ENCODE peak calls at places on chromosomes 12 and 14, in four cellular contexts. E is glutamatergic neuron, Y is K562, H is GM10248. I is an unnamed sample.

GRCh38 chr14:35088514-35088913 is 33.3 kb downstream of the PPP2R3C start:
- DNase-seq in H (no peak), E (no peak), Y (no peak), I (no peak)

GRCh38 chr12:118520428-118520827 is 144.1 kb downstream of the SUDS3 start:
- DNase-seq in H (no peak), E (no peak), Y (no peak), I (no peak)

GRCh38 chr14:95140060-95140858 is 17.1 kb downstream of the DICER1 start:
- DNase-seq in H (no peak), E (no peak), Y (no peak), I (no peak)

GRCh38 chr14:105118646-105119409 is 49.7 kb downstream of the JAG2 start:
- DNase-seq in H (no peak), E (no peak), Y (no peak), I (no peak)

GRCh38 chr12:460301-461230 is 827 bp downstream of the B4GALNT3 start:
- DNase-seq in E (peak), H (peak), Y (peak), I (peak)

GRCh38 chr12:46389130-46389616 is 16.6 kb upstream of the SLC38A2 start:
- DNase-seq in E (no peak), Y (no peak), H (no peak), I (no peak)

GRCh38 chr14:94540031-94540794 is 21.0 kb upstream of the SERPINA4 start:
- DNase-seq in H (no peak), Y (no peak), E (no peak), I (no peak)

GRCh38 chr14:89672636-89673279 is 255.7 kb upstream of the FOXN3 start:
- DNase-seq in Y (no peak), E (no peak), H (no peak), I (no peak)

GRCh38 chr12:124461851-124462623 is 105.4 kb downstream of the NCOR2 start:
- DNase-seq in H (no peak), E (no peak), Y (no peak), I (no peak)

GRCh38 chr12:16385779-16386646 is 38.6 kb downstream of the MGST1 start:
- DNase-seq in H (peak), Y (no peak), E (no peak), I (no peak)

GRCh38 chr12:104485651-104486341 is 29.0 kb downstream of the CHST11 start:
- DNase-seq in Y (no peak), H (no peak), E (no peak), I (no peak)

DNA sequence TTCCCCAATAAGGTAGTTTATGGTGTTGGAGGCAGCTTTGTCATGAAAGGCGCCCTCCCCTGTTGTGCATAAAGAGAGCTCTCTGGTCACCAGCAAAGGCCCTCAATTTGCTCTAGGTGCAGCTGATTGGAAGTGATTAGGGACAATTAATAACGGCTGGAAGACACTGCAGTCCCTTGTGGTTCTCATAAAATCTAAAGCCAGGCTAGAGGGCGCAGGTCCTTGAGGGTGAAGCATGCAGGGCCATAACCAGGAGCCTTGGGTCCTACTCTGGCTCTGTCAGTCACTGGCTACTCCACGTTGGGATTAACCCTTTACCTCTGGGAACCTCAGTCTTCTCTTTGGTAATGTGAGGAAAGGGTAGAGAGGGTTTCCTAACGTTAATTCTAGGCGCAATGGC is 1.9 kb downstream of the DAAM1 start:
- DNase-seq in E (peak), H (peak), Y (peak), I (no peak)
- TF ChIP-seq CTCF in E (no peak), H (peak), Y (no peak), I (no peak)

GRCh38 chr14:59632381-59632780 is 55.8 kb upstream of the CCDC175 start:
- DNase-seq in E (peak), H (peak), Y (peak), I (no peak)
- TF ChIP-seq CTCF in E (peak), H (peak), Y (peak), I (no peak)

GRCh38 chr12:24852420-24852819 is 96.5 kb downstream of the BCAT1 start:
- DNase-seq in E (no peak), Y (no peak), H (no peak), I (no peak)
- TF ChIP-seq CTCF in E (peak), Y (no peak), H (peak), I (no peak)

DNA sequence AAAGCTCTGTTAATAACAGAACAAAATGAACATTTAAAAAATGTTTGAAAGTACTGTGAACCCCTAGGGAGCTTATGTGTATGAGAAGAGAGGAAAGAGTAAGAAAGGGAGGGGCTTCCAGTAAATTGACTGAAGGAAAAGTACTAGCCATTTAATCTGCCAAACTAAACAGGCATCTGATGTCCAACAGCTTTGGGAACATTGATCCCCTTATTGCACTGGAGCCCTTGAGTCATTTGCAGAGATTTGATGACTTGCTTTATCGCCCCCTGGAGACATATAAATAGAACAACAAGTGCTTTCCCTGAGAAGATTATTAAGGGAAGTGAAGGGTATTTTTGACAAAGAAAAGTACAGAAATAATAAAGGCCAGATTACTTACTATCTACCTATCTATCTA is 319.3 kb upstream of the NOVA1 start:
- DNase-seq in E (no peak), Y (peak), H (no peak), I (no peak)
- TF ChIP-seq CTCF in E (peak), Y (peak), H (no peak), I (no peak)

DNA sequence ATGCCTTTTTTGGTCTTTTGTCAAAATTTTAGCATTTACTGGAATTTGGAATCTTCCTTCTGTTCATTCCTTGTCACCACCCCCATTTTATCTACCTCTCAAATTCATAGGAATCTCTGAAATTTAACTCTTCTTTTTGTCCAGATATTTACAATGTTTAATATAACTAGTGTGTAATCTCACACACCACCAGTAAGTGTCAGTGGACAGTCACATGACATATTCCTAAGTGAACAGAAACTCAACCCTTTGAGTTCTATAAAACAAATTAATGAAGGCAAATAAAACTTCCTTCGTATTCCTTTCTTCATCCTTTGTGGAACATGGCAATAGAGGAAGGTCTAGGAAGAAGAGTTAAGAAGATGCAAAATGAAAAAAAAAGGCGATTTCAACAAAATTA is 26.6 kb downstream of the ATF7 start:
- DNase-seq in Y (no peak), H (no peak), E (no peak), I (no peak)
- TF ChIP-seq CTCF in Y (no peak), H (no peak), E (no peak), I (no peak)

GRCh38 chr12:40446385-40446784 is 221.6 kb downstream of the LRRK2 start:
- DNase-seq in H (peak), Y (peak), E (no peak), I (no peak)
- TF ChIP-seq CTCF in H (peak), Y (peak), E (peak), I (no peak)

GRCh38 chr14:20487402-20487742 is 18.0 kb upstream of the RNASE10 start:
- DNase-seq in Y (no peak), H (no peak), E (no peak), I (no peak)
- TF ChIP-seq CTCF in Y (peak), H (no peak), E (no peak), I (no peak)

I was measured in natural killer cell.